ENCODE peak calls at places on chromosomes 13 and 19, in seven cellular contexts. B is cardiac fibroblast, G is mucosa of gallbladder, R is NCI-H1105, P is NCI-H1417, Z is EH, X is NCI-H748 treated with DMSO at 0.1 percent for 48 hours. E is an unnamed sample.
A peak's percentile ranks its signal among the peaks of the same experiment; 100 is the strongest.

GRCh38 chr13:90918551-90918950 is 428.9 kb upstream of the MIR17HG start:
- DNase-seq in B (peak; percentile 22), G (no peak), R (no peak), P (no peak), Z (no peak), X (no peak), E (no peak)

GRCh38 chr13:23751195-23751594 is 138.0 kb downstream of the MIPEP start:
- DNase-seq in B (no peak), G (no peak), R (no peak), P (no peak), Z (no peak), X (no peak), E (no peak)

GRCh38 chr19:16897572-16898056 is 8.8 kb downstream of the F2RL3 start:
- DNase-seq in B (peak; percentile 26), G (no peak), R (no peak), P (no peak), Z (peak; percentile 45), X (no peak), E (no peak)

GRCh38 chr13:44368062-44368591 is 5.5 kb upstream of the SERP2 start:
- DNase-seq in B (no peak), G (no peak), R (no peak), P (no peak), Z (peak; percentile 88), X (peak; percentile 52), E (no peak)

GRCh38 chr13:44768233-44768632 is 192.1 kb upstream of the TSC22D1 start:
- DNase-seq in B (peak; percentile 30), G (no peak), R (no peak), P (no peak), Z (no peak), X (no peak), E (no peak)

GRCh38 chr13:108629353-108629752 is at the start of gene MYO16:
- DNase-seq in B (no peak), G (no peak), R (no peak), P (no peak), Z (no peak), X (no peak), E (no peak)

GRCh38 chr19:6801397-6802086 is 29.0 kb downstream of the VAV1 start:
- DNase-seq in B (peak; percentile 50), G (peak; percentile 70), R (no peak), P (peak; percentile 9), Z (no peak), X (no peak), E (no peak)

GRCh38 chr13:105925496-105925895 is 610.0 kb downstream of the EFNB2 start:
- DNase-seq in B (peak; percentile 58), G (no peak), R (no peak), P (no peak), Z (peak; percentile 34), X (no peak), E (no peak)

GRCh38 chr13:31518666-31519065 is 220.7 kb upstream of the RXFP2 start:
- DNase-seq in B (no peak), G (no peak), R (no peak), P (no peak), Z (peak; percentile 18), X (no peak), E (no peak)

GRCh38 chr13:49540552-49540951 is 44.8 kb downstream of the PHF11 start:
- DNase-seq in B (peak; percentile 39), G (no peak), R (no peak), P (no peak), Z (no peak), X (no peak), E (no peak)

GRCh38 chr19:42285988-42286348 is 16.0 kb upstream of the PRR19 start:
- DNase-seq in B (no peak), G (no peak), R (no peak), P (no peak), Z (no peak), X (no peak), E (no peak)

GRCh38 chr13:39656325-39656677 is 839 bp downstream of the COG6 start:
- DNase-seq in B (peak; percentile 13), G (no peak), R (no peak), P (no peak), Z (no peak), X (no peak), E (no peak)

GRCh38 chr19:32580353-32580900 is 563 bp upstream of the PDCD5 start:
- DNase-seq in B (no peak), G (no peak), R (no peak), P (peak; percentile 22), Z (no peak), X (no peak), E (no peak)

GRCh38 chr19:10278935-10279334 is 7.8 kb upstream of the ICAM4 start:
- DNase-seq in B (no peak), G (no peak), R (no peak), P (no peak), Z (no peak), X (no peak), E (no peak)

GRCh38 chr19:13099073-13099999 is 3.3 kb downstream of the LYL1 start:
- DNase-seq in B (peak; percentile 62), G (peak; percentile 65), R (no peak), P (no peak), Z (peak; percentile 78), X (peak; percentile 4), E (no peak)

GRCh38 chr13:101919541-101920306 is 467.2 kb downstream of the ITGBL1 start:
- DNase-seq in B (peak; percentile 2), G (no peak), R (peak; percentile 16), P (peak; percentile 92), Z (peak; percentile 27), X (peak; percentile 63), E (no peak)

GRCh38 chr13:78100481-78100880 is 181.8 kb upstream of the EDNRB start:
- DNase-seq in B (no peak), G (no peak), R (no peak), P (no peak), Z (peak; percentile 4), X (no peak), E (no peak)

GRCh38 chr19:14571695-14572490 is at the start of gene NDUFB7:
- DNase-seq in B (peak; percentile 96), G (peak; percentile 91), R (peak; percentile 94), P (peak; percentile 93), Z (peak; percentile 93), X (peak; percentile 69), E (peak; percentile 76)

GRCh38 chr19:3683405-3683865 is 16.8 kb downstream of the PIP5K1C start:
- DNase-seq in B (peak; percentile 56), G (no peak), R (no peak), P (no peak), Z (peak; percentile 92), X (no peak), E (no peak)

GRCh38 chr19:13797870-13798269 is 2.6 kb downstream of the ZSWIM4 start:
- DNase-seq in B (peak; percentile 91), G (no peak), R (no peak), P (no peak), Z (peak; percentile 85), X (no peak), E (no peak)

GRCh38 chr13:79810671-79811070 is 329.7 kb downstream of the NDFIP2 start:
- DNase-seq in B (peak; percentile 63), G (no peak), R (no peak), P (no peak), Z (peak; percentile 81), X (no peak), E (no peak)

GRCh38 chr13:27770809-27771208 is 21.5 kb upstream of the GSX1 start:
- DNase-seq in B (peak; percentile 13), G (no peak), R (no peak), P (peak; percentile 6), Z (peak; percentile 24), X (peak; percentile 59), E (peak; percentile 36)